ENCODE peak calls at places on chromosomes 6 and 20, in four cellular contexts. S is effector memory CD8-positive, alpha-beta T cell; F is breast epithelium; P is lung microvascular endothelial cell. M is an unnamed sample.

GRCh38 chr6:94127716-94128115 is 708.4 kb upstream of the EPHA7 start:
- DNase-seq in S (no peak), P (no peak), F (no peak), M (no peak)

GRCh38 chr6:85772641-85773040 is 130.0 kb upstream of the SYNCRIP start:
- DNase-seq in P (no peak), F (no peak), S (no peak), M (no peak)

GRCh38 chr20:41643504-41643938 is 25.3 kb upstream of the CHD6 start:
- DNase-seq in S (no peak), F (no peak), P (peak; percentile 32), M (peak; percentile 70)

GRCh38 chr6:135162678-135163439 is 18.2 kb upstream of the MYB start:
- DNase-seq in S (peak; percentile 40), P (peak; percentile 36), F (no peak), M (peak; percentile 60)

GRCh38 chr6:43095939-43096338 is 19.8 kb downstream of the PTK7 start:
- DNase-seq in P (no peak), F (no peak), S (no peak), M (no peak)

GRCh38 chr6:13395272-13396237 is 67.2 kb upstream of the TBC1D7 start:
- DNase-seq in F (no peak), P (peak; percentile 96), S (no peak), M (peak; percentile 86)

GRCh38 chr6:168029459-168030217 is 32.2 kb downstream of the KIF25 start:
- DNase-seq in F (no peak), S (no peak), P (no peak), M (no peak)

GRCh38 chr6:130482645-130483390 is 117.0 kb downstream of the TMEM200A start:
- DNase-seq in F (no peak), S (no peak), P (no peak), M (no peak)

GRCh38 chr20:25282796-25283195 is 34.9 kb downstream of the PYGB start:
- DNase-seq in P (no peak), S (no peak), F (peak; percentile 47), M (no peak)

GRCh38 chr20:58519940-58520712 is 4.9 kb upstream of the APCDD1L start:
- DNase-seq in P (no peak), S (no peak), F (no peak), M (no peak)

GRCh38 chr6:133240511-133241087 is 558 bp upstream of the EYA4 start:
- DNase-seq in S (no peak), F (no peak), P (no peak), M (peak; percentile 24)

GRCh38 chr20:45445805-45446562 is 23.6 kb upstream of the WFDC2 start:
- DNase-seq in P (peak; percentile 12), S (no peak), F (no peak), M (peak; percentile 55)

GRCh38 chr6:7156666-7157278 is 49.0 kb downstream of the RREB1 start:
- DNase-seq in P (no peak), F (no peak), S (no peak), M (peak; percentile 75)

GRCh38 chr6:7051780-7052440 is 55.9 kb upstream of the RREB1 start:
- DNase-seq in P (peak; percentile 24), S (peak; percentile 38), F (peak; percentile 58), M (peak; percentile 75)

GRCh38 chr6:99016355-99016754 is 68.6 kb upstream of the FBXL4 start:
- DNase-seq in F (no peak), S (no peak), P (peak; percentile 55), M (no peak)

GRCh38 chr6:157092736-157093135 is 230.6 kb downstream of the TMEM242 start:
- DNase-seq in S (no peak), F (no peak), P (peak; percentile 69), M (no peak)

GRCh38 chr20:25066386-25066785 is 8.4 kb upstream of the ACSS1 start:
- DNase-seq in F (peak; percentile 43), S (no peak), P (peak; percentile 15), M (no peak)

GRCh38 chr6:113445201-113445600 is 411.9 kb upstream of the MARCKS start:
- DNase-seq in S (no peak), P (no peak), F (no peak), M (no peak)

GRCh38 chr6:7207688-7208087 is 99.9 kb downstream of the RREB1 start:
- DNase-seq in F (no peak), S (no peak), P (no peak), M (no peak)

GRCh38 chr6:79557683-79558082 is 20.5 kb upstream of the LCA5 start:
- DNase-seq in P (no peak), S (no peak), F (no peak), M (no peak)

GRCh38 chr6:113719545-113719944 is 137.6 kb upstream of the MARCKS start:
- DNase-seq in F (no peak), P (no peak), S (no peak), M (no peak)

GRCh38 chr6:161434921-161435411 is 161.1 kb upstream of the AGPAT4 start:
- DNase-seq in S (no peak), P (peak; percentile 44), F (no peak), M (no peak)

GRCh38 chr6:169452117-169452868 is 198.6 kb upstream of the THBS2 start:
- DNase-seq in P (no peak), F (peak; percentile 79), S (no peak), M (peak; percentile 77)

GRCh38 chr6:75262716-75263463 is 19.3 kb upstream of the COX7A2 start:
- DNase-seq in P (no peak), S (no peak), F (no peak), M (no peak)

GRCh38 chr20:58393299-58393698 is 4.3 kb downstream of the VAPB start:
- DNase-seq in S (no peak), P (peak; percentile 29), F (no peak), M (no peak)

GRCh38 chr6:151716446-151717047 is 90.9 kb upstream of the ESR1 start:
- DNase-seq in S (no peak), F (no peak), P (peak; percentile 12), M (no peak)